ENCODE peak calls at places on chromosome 4, in eight cellular contexts. G, E, J, U, Q, H, T and F are unnamed samples.
A peak's percentile ranks its signal among the peaks of the same experiment; 100 is the strongest.

GRCh38 chr4:157739237-157739636 is 433.6 kb downstream of the GASK1B start:
- DNase-seq in G (no peak), U (no peak), H (peak; percentile 51), T (no peak), J (no peak), Q (no peak), E (no peak), F (no peak)

GRCh38 chr4:167196386-167196785 is 37.9 kb downstream of the SPOCK3 start:
- DNase-seq in U (no peak), E (no peak), G (no peak), J (no peak), T (no peak), H (peak; percentile 75), Q (no peak), F (no peak)

GRCh38 chr4:1470393-1470670 is 64.1 kb upstream of the NKX1-1 start:
- DNase-seq in E (no peak), H (no peak), G (no peak), J (no peak), Q (no peak), T (no peak), U (no peak), F (no peak)

GRCh38 chr4:42719257-42719656 is 62.4 kb upstream of the ATP8A1 start:
- DNase-seq in Q (no peak), E (no peak), U (no peak), H (no peak), G (no peak), T (no peak), J (no peak), F (no peak)

GRCh38 chr4:36011381-36011780 is 232.9 kb downstream of the ARAP2 start:
- DNase-seq in G (no peak), T (no peak), U (no peak), J (no peak), Q (no peak), E (no peak), H (no peak), F (no peak)

GRCh38 chr4:110122201-110122600 is 76.2 kb downstream of the ELOVL6 start:
- DNase-seq in T (no peak), J (no peak), Q (no peak), H (no peak), G (no peak), E (no peak), U (no peak), F (no peak)

GRCh38 chr4:28062562-28062961 is 1201.9 kb downstream of the STIM2 start:
- DNase-seq in J (no peak), U (no peak), T (no peak), H (no peak), E (no peak), G (no peak), Q (no peak), F (no peak)

GRCh38 chr4:169254546-169254983 is 16.2 kb downstream of the SH3RF1 start:
- DNase-seq in Q (peak; percentile 62), E (no peak), T (peak; percentile 52), G (no peak), J (peak; percentile 87), H (peak; percentile 59), U (peak; percentile 18), F (peak; percentile 82)

GRCh38 chr4:10045481-10045880 is 24.2 kb upstream of the SLC2A9 start:
- DNase-seq in J (peak; percentile 20), H (peak; percentile 59), Q (peak; percentile 80), E (peak; percentile 62), T (no peak), U (no peak), G (no peak), F (peak; percentile 50)

GRCh38 chr4:4320528-4320927 is 30.5 kb downstream of the ZBTB49 start:
- DNase-seq in G (no peak), E (no peak), Q (no peak), T (no peak), U (no peak), J (no peak), H (no peak), F (no peak)

GRCh38 chr4:107950746-107951540 is 19.6 kb downstream of the CYP2U1 start:
- DNase-seq in U (no peak), T (no peak), E (no peak), G (no peak), H (peak; percentile 29), Q (no peak), J (peak; percentile 16), F (peak; percentile 39)

GRCh38 chr4:123037809-123038208 is 115.4 kb upstream of the NUDT6 start:
- DNase-seq in Q (no peak), U (no peak), G (no peak), H (no peak), J (peak; percentile 54), T (no peak), E (no peak), F (peak; percentile 59)

GRCh38 chr4:73735231-73735630 is 5.1 kb upstream of the CXCL8 start:
- DNase-seq in E (no peak), G (no peak), J (peak; percentile 79), H (peak; percentile 63), U (no peak), Q (no peak), T (no peak), F (peak; percentile 39)

GRCh38 chr4:73743825-73744602 is 3.6 kb downstream of the CXCL8 start:
- DNase-seq in H (no peak), U (no peak), G (no peak), T (no peak), E (no peak), J (no peak), Q (no peak), F (no peak)

GRCh38 chr4:73741140-73741749 is 876 bp downstream of the CXCL8 start:
- DNase-seq in E (no peak), G (no peak), H (peak; percentile 28), T (no peak), J (peak; percentile 29), U (no peak), Q (no peak), F (no peak)

GRCh38 chr4:73742776-73743175 is 2.4 kb downstream of the CXCL8 start:
- DNase-seq in E (no peak), T (no peak), Q (no peak), G (no peak), J (no peak), H (no peak), U (no peak), F (no peak)

GRCh38 chr4:73740353-73740778 is at the start of gene CXCL8:
- DNase-seq in H (peak; percentile 96), G (no peak), U (no peak), Q (peak; percentile 76), E (peak; percentile 37), J (peak; percentile 91), T (peak; percentile 64), F (peak; percentile 78)
- TF ChIP-seq CTCF in H (no peak), G (no peak), U (no peak), Q (no peak), E (no peak), J (no peak), T (no peak), F (no peak)

DNA sequence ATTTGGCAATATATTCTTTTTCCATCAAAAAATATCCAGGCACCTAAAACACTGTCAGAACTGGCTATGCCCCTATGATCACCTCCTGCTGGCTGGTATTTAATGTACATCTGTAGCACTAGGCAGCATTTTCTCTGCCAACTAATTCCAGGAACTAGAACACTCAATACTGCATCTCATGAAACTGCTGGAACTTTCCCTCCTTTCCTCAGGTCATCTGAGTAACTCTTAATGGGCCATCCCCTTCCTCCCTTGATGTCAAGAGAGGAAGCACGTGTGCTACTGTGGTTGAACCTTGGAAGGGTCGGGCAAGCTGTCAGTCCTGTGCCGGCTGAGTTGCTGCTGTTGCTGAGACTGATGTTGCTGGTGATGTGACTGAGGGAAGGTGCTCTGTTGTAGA is 39.4 kb downstream of the TMEM165 start:
- DNase-seq in G (peak; percentile 10), H (peak; percentile 28), J (peak; percentile 48), Q (no peak), U (no peak), E (no peak), T (no peak), F (peak; percentile 47)
- TF ChIP-seq CTCF in G (peak; percentile 45), H (peak; percentile 38), J (peak; percentile 49), Q (peak; percentile 17), U (peak; percentile 22), E (no peak), T (peak; percentile 12), F (peak; percentile 71)

GRCh38 chr4:186018261-186018660 is 50.7 kb upstream of the TLR3 start:
- DNase-seq in Q (no peak), J (no peak), U (no peak), G (no peak), E (no peak), T (no peak), H (no peak), F (no peak)

GRCh38 chr4:186017801-186018200 is 51.2 kb upstream of the TLR3 start:
- DNase-seq in G (no peak), Q (no peak), H (no peak), J (no peak), E (no peak), T (no peak), U (no peak), F (no peak)

GRCh38 chr4:186016796-186017195 is 52.2 kb upstream of the TLR3 start:
- DNase-seq in G (no peak), H (no peak), T (no peak), J (no peak), U (no peak), E (no peak), Q (no peak), F (no peak)

GRCh38 chr4:186013404-186014186 is 55.4 kb upstream of the TLR3 start:
- DNase-seq in E (no peak), Q (no peak), H (no peak), T (no peak), J (no peak), G (no peak), U (no peak), F (no peak)

DNA sequence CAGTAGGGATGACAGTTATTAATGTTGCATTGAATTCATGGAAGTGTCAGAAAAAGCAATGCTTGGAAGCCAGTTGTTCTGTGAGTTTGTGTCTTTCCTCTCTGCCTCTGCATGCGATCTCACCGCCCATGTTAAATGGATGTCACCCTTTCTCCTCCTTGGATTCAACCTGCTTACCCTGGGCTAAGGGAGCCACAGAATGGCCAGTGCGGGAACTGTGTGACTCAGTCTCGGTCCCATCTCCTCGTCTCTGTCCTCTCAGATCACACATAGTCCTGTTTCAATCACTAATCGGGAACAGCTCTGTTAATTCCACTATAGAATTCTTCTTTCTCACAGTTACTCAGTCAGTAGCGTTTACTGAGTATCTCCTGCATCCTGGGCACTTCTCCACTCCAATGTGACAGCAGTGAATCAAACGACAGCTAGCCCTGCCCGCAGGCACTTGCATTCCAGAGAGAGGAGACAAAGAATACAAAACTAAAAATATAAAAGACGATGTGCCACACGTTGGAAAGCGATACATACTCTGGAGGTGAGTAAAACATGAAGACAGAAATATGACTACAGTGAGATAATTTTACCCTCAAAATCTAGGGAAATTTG is 53.6 kb upstream of the TLR3 start:
- DNase-seq in T (no peak), U (no peak), J (no peak), G (no peak), Q (no peak), E (no peak), H (no peak), F (no peak)
- TF ChIP-seq CTCF in T (no peak), U (no peak), J (no peak), G (no peak), Q (no peak), E (no peak), H (no peak), F (no peak)

DNA sequence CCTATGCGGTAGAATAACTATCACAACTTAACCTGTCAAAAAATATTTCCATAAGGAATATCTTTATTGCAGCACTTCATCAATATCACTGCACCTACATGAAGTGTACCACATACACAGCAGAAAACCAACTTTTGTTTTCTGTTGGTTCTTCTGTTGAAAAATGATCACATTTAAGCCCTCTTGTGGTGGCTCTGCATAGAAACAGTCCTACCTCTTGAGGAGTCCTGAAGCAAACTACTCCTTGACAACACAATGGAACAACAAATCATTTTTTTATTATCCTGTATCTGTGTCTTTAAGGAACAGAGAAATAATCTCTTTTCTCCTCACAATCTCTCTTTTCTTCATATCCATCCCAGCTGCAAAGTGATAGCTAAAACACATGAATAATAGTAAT is 39.8 kb upstream of the ATOH1 start:
- DNase-seq in U (no peak), Q (peak; percentile 43), T (no peak), H (peak; percentile 40), E (peak; percentile 1), G (peak; percentile 42), J (peak; percentile 10), F (peak; percentile 13)
- TF ChIP-seq CTCF in U (no peak), Q (peak; percentile 38), T (peak; percentile 11), H (peak; percentile 47), E (peak; percentile 27), G (peak; percentile 41), J (peak; percentile 37), F (peak; percentile 68)